ENCODE peak calls at places on chromosome 21, in ten cellular contexts. O, R, H, Z, I, A, P, V, F and J are unnamed samples.

GRCh38 chr21:33308586-33309490 is 15.9 kb upstream of the IFNAR1 start:
- DNase-seq in O (no peak), R (peak), H (peak), Z (no peak), I (no peak), A (peak), P (no peak), V (no peak), F (no peak), J (peak)

GRCh38 chr21:41231060-41231459 is 63.1 kb downstream of the BACE2 start:
- DNase-seq in O (no peak), R (no peak), H (no peak), Z (no peak), I (no peak), A (no peak), P (no peak), V (no peak), F (no peak), J (no peak)

GRCh38 chr21:41878831-41879189 is 334 bp downstream of the PRDM15 start:
- DNase-seq in O (peak), R (peak), H (peak), Z (peak), I (no peak), A (peak), P (no peak), V (peak), F (no peak), J (peak)

GRCh38 chr21:41894922-41895557 is 15.9 kb upstream of the PRDM15 start:
- DNase-seq in O (no peak), R (no peak), H (no peak), Z (peak), I (peak), A (peak), P (no peak), V (no peak), F (no peak), J (peak)

GRCh38 chr21:45270306-45270821 is 17.3 kb downstream of the POFUT2 start:
- DNase-seq in O (no peak), R (no peak), H (no peak), Z (peak), I (no peak), A (no peak), P (no peak), V (peak), F (no peak), J (no peak)

GRCh38 chr21:45741691-45742090 is 98.2 kb downstream of the PCBP3 start:
- DNase-seq in O (no peak), R (no peak), H (no peak), Z (peak), I (no peak), A (no peak), P (no peak), V (no peak), F (no peak), J (no peak)

GRCh38 chr21:31988492-31989285 is 115.9 kb downstream of the HUNK start:
- DNase-seq in O (no peak), R (no peak), H (no peak), Z (peak), I (no peak), A (no peak), P (no peak), V (no peak), F (no peak), J (no peak)

GRCh38 chr21:36355071-36355680 is 30.0 kb upstream of the CHAF1B start:
- DNase-seq in O (no peak), R (peak), H (no peak), Z (no peak), I (no peak), A (no peak), P (no peak), V (no peak), F (no peak), J (no peak)

GRCh38 chr21:15065381-15066230 is 806 bp upstream of the NRIP1 start:
- DNase-seq in O (peak), R (peak), H (peak), Z (peak), I (peak), A (peak), P (peak), V (peak), F (peak), J (peak)

GRCh38 chr21:19461481-19462205 is 1058.1 kb upstream of the TMPRSS15 start:
- DNase-seq in O (no peak), R (no peak), H (no peak), Z (peak), I (no peak), A (no peak), P (no peak), V (no peak), F (no peak), J (no peak)

GRCh38 chr21:39715804-39716397 is 29.1 kb upstream of the IGSF5 start:
- DNase-seq in O (no peak), R (peak), H (peak), Z (peak), I (peak), A (peak), P (no peak), V (peak), F (peak), J (no peak)

GRCh38 chr21:16842716-16843115 is 670.1 kb upstream of the CXADR start:
- DNase-seq in O (no peak), R (peak), H (no peak), Z (peak), I (no peak), A (peak), P (no peak), V (no peak), F (no peak), J (no peak)

GRCh38 chr21:33075128-33075527 is 5.2 kb downstream of the OLIG1 start:
- DNase-seq in O (no peak), R (no peak), H (no peak), Z (peak), I (no peak), A (no peak), P (no peak), V (no peak), F (no peak), J (no peak)

GRCh38 chr21:26120833-26121232 is 49.7 kb downstream of the APP start:
- DNase-seq in O (no peak), R (no peak), H (no peak), Z (peak), I (no peak), A (peak), P (no peak), V (no peak), F (no peak), J (no peak)

GRCh38 chr21:43827015-43827611 is 37.7 kb downstream of the RRP1 start:
- DNase-seq in O (no peak), R (peak), H (no peak), Z (no peak), I (peak), A (peak), P (no peak), V (no peak), F (no peak), J (peak)

GRCh38 chr21:25831300-25831699 is 96.5 kb downstream of the GABPA start:
- DNase-seq in O (no peak), R (no peak), H (no peak), Z (no peak), I (no peak), A (no peak), P (no peak), V (no peak), F (no peak), J (no peak)

GRCh38 chr21:39788383-39788782 is 43.4 kb downstream of the IGSF5 start:
- DNase-seq in O (no peak), R (peak), H (no peak), Z (peak), I (peak), A (peak), P (no peak), V (peak), F (peak), J (peak)

GRCh38 chr21:43696214-43696613 is 22.7 kb upstream of the PDXK start:
- DNase-seq in O (no peak), R (no peak), H (no peak), Z (no peak), I (no peak), A (no peak), P (no peak), V (no peak), F (no peak), J (no peak)

GRCh38 chr21:44871576-44872265 is 1.8 kb downstream of the PTTG1IP start:
- DNase-seq in O (no peak), R (no peak), H (peak), Z (no peak), I (no peak), A (peak), P (no peak), V (peak), F (no peak), J (peak)

GRCh38 chr21:14736162-14736561 is 190.0 kb upstream of the SAMSN1 start:
- DNase-seq in O (no peak), R (no peak), H (no peak), Z (no peak), I (no peak), A (no peak), P (no peak), V (no peak), F (no peak), J (no peak)

GRCh38 chr21:37712204-37712934 is 203.9 kb downstream of the KCNJ6 start:
- DNase-seq in O (peak), R (peak), H (peak), Z (peak), I (peak), A (peak), P (no peak), V (peak), F (peak), J (peak)

GRCh38 chr21:32749662-32750061 is 21.8 kb upstream of the SYNJ1 start:
- DNase-seq in O (no peak), R (no peak), H (no peak), Z (no peak), I (no peak), A (no peak), P (no peak), V (no peak), F (no peak), J (no peak)